ENCODE peak calls at places on chromosomes 3 and 15, in eight cellular contexts. One of them, this sample, is unnamed.

GRCh38 chr3:112122870-112123269 is 10.2 kb downstream of the GCSAM start:
- DNase-seq in HFFc6: no peak
- DNase-seq in HCEC 1CT: no peak
- DNase-seq in activated T-cell treated with anti-CD3 and anti-CD28 coated beads for 4 hours: no peak
- DNase-seq in vagina: no peak
- DNase-seq in effector CD4-positive, alpha-beta T cell: no peak
- DNase-seq in progenitor cell of endocrine pancreas: no peak
- DNase-seq in ACHN: no peak
- DNase-seq in this sample: no peak

GRCh38 chr15:44726568-44727461 is 9.5 kb upstream of the TRIM69 start:
- DNase-seq in HFFc6: peak; percentile 88
- DNase-seq in HCEC 1CT: peak; percentile 95
- DNase-seq in activated T-cell treated with anti-CD3 and anti-CD28 coated beads for 4 hours: peak; percentile 62
- DNase-seq in vagina: no peak
- DNase-seq in effector CD4-positive, alpha-beta T cell: peak; percentile 77
- DNase-seq in progenitor cell of endocrine pancreas: no peak
- DNase-seq in ACHN: peak; percentile 73
- DNase-seq in this sample: peak; percentile 82

GRCh38 chr15:38048001-38048455 is 113.6 kb downstream of the TMCO5A start:
- DNase-seq in HFFc6: no peak
- DNase-seq in HCEC 1CT: no peak
- DNase-seq in activated T-cell treated with anti-CD3 and anti-CD28 coated beads for 4 hours: no peak
- DNase-seq in vagina: no peak
- DNase-seq in effector CD4-positive, alpha-beta T cell: no peak
- DNase-seq in progenitor cell of endocrine pancreas: no peak
- DNase-seq in ACHN: no peak
- DNase-seq in this sample: no peak

GRCh38 chr3:132380979-132381944 is 36.0 kb upstream of the DNAJC13 start:
- DNase-seq in HFFc6: no peak
- DNase-seq in HCEC 1CT: no peak
- DNase-seq in activated T-cell treated with anti-CD3 and anti-CD28 coated beads for 4 hours: no peak
- DNase-seq in vagina: no peak
- DNase-seq in effector CD4-positive, alpha-beta T cell: no peak
- DNase-seq in progenitor cell of endocrine pancreas: no peak
- DNase-seq in ACHN: no peak
- DNase-seq in this sample: no peak

GRCh38 chr15:25846377-25846776 is 16.8 kb downstream of the ATP10A start:
- DNase-seq in HFFc6: no peak
- DNase-seq in HCEC 1CT: no peak
- DNase-seq in activated T-cell treated with anti-CD3 and anti-CD28 coated beads for 4 hours: peak; percentile 60
- DNase-seq in vagina: no peak
- DNase-seq in effector CD4-positive, alpha-beta T cell: peak; percentile 50
- DNase-seq in progenitor cell of endocrine pancreas: no peak
- DNase-seq in ACHN: no peak
- DNase-seq in this sample: no peak

GRCh38 chr3:139286825-139287224 is 57.0 kb upstream of the MRPS22 start:
- DNase-seq in HFFc6: no peak
- DNase-seq in HCEC 1CT: no peak
- DNase-seq in activated T-cell treated with anti-CD3 and anti-CD28 coated beads for 4 hours: no peak
- DNase-seq in vagina: no peak
- DNase-seq in effector CD4-positive, alpha-beta T cell: no peak
- DNase-seq in progenitor cell of endocrine pancreas: no peak
- DNase-seq in ACHN: no peak
- DNase-seq in this sample: no peak

GRCh38 chr3:191328383-191328962 is 721 bp upstream of the CCDC50 start:
- DNase-seq in HFFc6: no peak
- DNase-seq in HCEC 1CT: no peak
- DNase-seq in activated T-cell treated with anti-CD3 and anti-CD28 coated beads for 4 hours: no peak
- DNase-seq in vagina: no peak
- DNase-seq in effector CD4-positive, alpha-beta T cell: no peak
- DNase-seq in progenitor cell of endocrine pancreas: no peak
- DNase-seq in ACHN: no peak
- DNase-seq in this sample: no peak

GRCh38 chr3:153221748-153222162 is 59.7 kb downstream of the RAP2B start:
- DNase-seq in HFFc6: peak; percentile 95
- DNase-seq in HCEC 1CT: peak; percentile 83
- DNase-seq in activated T-cell treated with anti-CD3 and anti-CD28 coated beads for 4 hours: peak; percentile 28
- DNase-seq in vagina: no peak
- DNase-seq in effector CD4-positive, alpha-beta T cell: peak; percentile 74
- DNase-seq in progenitor cell of endocrine pancreas: no peak
- DNase-seq in ACHN: peak; percentile 2
- DNase-seq in this sample: peak; percentile 92

GRCh38 chr15:43239732-43240491 is 19.1 kb upstream of the EPB42 start:
- DNase-seq in HFFc6: no peak
- DNase-seq in HCEC 1CT: no peak
- DNase-seq in activated T-cell treated with anti-CD3 and anti-CD28 coated beads for 4 hours: no peak
- DNase-seq in vagina: no peak
- DNase-seq in effector CD4-positive, alpha-beta T cell: no peak
- DNase-seq in progenitor cell of endocrine pancreas: no peak
- DNase-seq in ACHN: no peak
- DNase-seq in this sample: no peak

GRCh38 chr15:87661481-87661880 is 595.1 kb downstream of the NTRK3 start:
- DNase-seq in HFFc6: no peak
- DNase-seq in HCEC 1CT: no peak
- DNase-seq in activated T-cell treated with anti-CD3 and anti-CD28 coated beads for 4 hours: no peak
- DNase-seq in vagina: no peak
- DNase-seq in effector CD4-positive, alpha-beta T cell: no peak
- DNase-seq in progenitor cell of endocrine pancreas: no peak
- DNase-seq in ACHN: no peak
- DNase-seq in this sample: no peak

GRCh38 chr15:81160312-81161214 is 26.5 kb downstream of the CFAP161 start:
- DNase-seq in HFFc6: peak; percentile 55
- DNase-seq in HCEC 1CT: peak; percentile 79
- DNase-seq in activated T-cell treated with anti-CD3 and anti-CD28 coated beads for 4 hours: no peak
- DNase-seq in vagina: no peak
- DNase-seq in effector CD4-positive, alpha-beta T cell: no peak
- DNase-seq in progenitor cell of endocrine pancreas: no peak
- DNase-seq in ACHN: no peak
- DNase-seq in this sample: peak; percentile 84

GRCh38 chr3:188152660-188153497 is 1.1 kb upstream of the LPP start:
- DNase-seq in HFFc6: peak; percentile 57
- DNase-seq in HCEC 1CT: peak; percentile 51
- DNase-seq in activated T-cell treated with anti-CD3 and anti-CD28 coated beads for 4 hours: no peak
- DNase-seq in vagina: no peak
- DNase-seq in effector CD4-positive, alpha-beta T cell: no peak
- DNase-seq in progenitor cell of endocrine pancreas: no peak
- DNase-seq in ACHN: peak; percentile 48
- DNase-seq in this sample: peak; percentile 71

GRCh38 chr3:107933450-107933849 is 157.4 kb downstream of the CD47 start:
- DNase-seq in HFFc6: no peak
- DNase-seq in HCEC 1CT: no peak
- DNase-seq in activated T-cell treated with anti-CD3 and anti-CD28 coated beads for 4 hours: no peak
- DNase-seq in vagina: no peak
- DNase-seq in effector CD4-positive, alpha-beta T cell: no peak
- DNase-seq in progenitor cell of endocrine pancreas: no peak
- DNase-seq in ACHN: no peak
- DNase-seq in this sample: no peak

GRCh38 chr15:39788108-39788507 is 5.5 kb upstream of the FSIP1 start:
- DNase-seq in HFFc6: no peak
- DNase-seq in HCEC 1CT: peak; percentile 9
- DNase-seq in activated T-cell treated with anti-CD3 and anti-CD28 coated beads for 4 hours: no peak
- DNase-seq in vagina: no peak
- DNase-seq in effector CD4-positive, alpha-beta T cell: no peak
- DNase-seq in progenitor cell of endocrine pancreas: no peak
- DNase-seq in ACHN: peak; percentile 22
- DNase-seq in this sample: no peak

GRCh38 chr3:61783993-61784718 is 222.8 kb downstream of the PTPRG start:
- DNase-seq in HFFc6: peak; percentile 41
- DNase-seq in HCEC 1CT: peak; percentile 79
- DNase-seq in activated T-cell treated with anti-CD3 and anti-CD28 coated beads for 4 hours: no peak
- DNase-seq in vagina: no peak
- DNase-seq in effector CD4-positive, alpha-beta T cell: no peak
- DNase-seq in progenitor cell of endocrine pancreas: no peak
- DNase-seq in ACHN: no peak
- DNase-seq in this sample: peak; percentile 72

GRCh38 chr15:60523056-60523455 is 44.1 kb upstream of the ICE2 start:
- DNase-seq in HFFc6: peak; percentile 50
- DNase-seq in HCEC 1CT: peak; percentile 84
- DNase-seq in activated T-cell treated with anti-CD3 and anti-CD28 coated beads for 4 hours: no peak
- DNase-seq in vagina: no peak
- DNase-seq in effector CD4-positive, alpha-beta T cell: no peak
- DNase-seq in progenitor cell of endocrine pancreas: no peak
- DNase-seq in ACHN: no peak
- DNase-seq in this sample: peak; percentile 15